ENCODE peak calls at places on chromosomes 12 and 14, in nine cellular contexts. P is stomach, J is H1, U is K562, H is HCT116, W is breast epithelium, D is sigmoid colon, B is suprapubic skin, Q is GM12892. E is an unnamed sample.

GRCh38 chr12:113065126-113066007 is 8.8 kb downstream of the DTX1 start:
- DNase-seq in P (no peak), J (no peak), U (peak), H (no peak), W (no peak), D (no peak), B (no peak), Q (no peak), E (peak)

GRCh38 chr14:64541261-64541970 is 875 bp downstream of the HSPA2 start:
- DNase-seq in P (no peak), J (no peak), U (no peak), H (no peak), W (no peak), D (peak), B (peak), Q (no peak), E (no peak)

GRCh38 chr12:118052324-118053070 is 8.5 kb downstream of the WSB2 start:
- DNase-seq in P (peak), J (no peak), U (no peak), H (peak), W (peak), D (peak), B (peak), Q (no peak), E (no peak)

GRCh38 chr12:75526655-75527511 is 15.5 kb upstream of the KRR1 start:
- DNase-seq in P (no peak), J (no peak), U (peak), H (peak), W (no peak), D (peak), B (no peak), Q (peak), E (no peak)

GRCh38 chr14:33922125-33922524 is 28.7 kb downstream of the EGLN3 start:
- DNase-seq in P (no peak), J (no peak), U (no peak), H (no peak), W (no peak), D (no peak), B (no peak), Q (no peak), E (no peak)

GRCh38 chr14:22379727-22380126 is 209.3 kb downstream of the DAD1 start:
- DNase-seq in P (no peak), J (no peak), U (no peak), H (no peak), W (no peak), D (no peak), B (no peak), Q (no peak), E (no peak)

GRCh38 chr12:92396647-92397258 is 251.1 kb upstream of the BTG1 start:
- DNase-seq in P (no peak), J (no peak), U (no peak), H (no peak), W (no peak), D (no peak), B (no peak), Q (no peak), E (no peak)

GRCh38 chr14:23175823-23176222 is 7.6 kb downstream of the SLC7A8 start:
- DNase-seq in P (no peak), J (no peak), U (no peak), H (no peak), W (no peak), D (no peak), B (no peak), Q (no peak), E (no peak)

GRCh38 chr12:55937956-55938355 is 7.0 kb downstream of the DGKA start:
- DNase-seq in P (no peak), J (no peak), U (no peak), H (no peak), W (no peak), D (no peak), B (no peak), Q (no peak), E (no peak)

GRCh38 chr12:76790564-76791552 is 26.9 kb downstream of the ZDHHC17 start:
- DNase-seq in P (no peak), J (no peak), U (peak), H (peak), W (no peak), D (no peak), B (no peak), Q (no peak), E (no peak)

GRCh38 chr12:106945261-106945851 is 10.4 kb upstream of the TMEM263 start:
- DNase-seq in P (no peak), J (no peak), U (no peak), H (no peak), W (no peak), D (no peak), B (no peak), Q (no peak), E (no peak)

GRCh38 chr14:75306917-75307699 is 28.5 kb downstream of the FOS start:
- DNase-seq in P (no peak), J (no peak), U (peak), H (peak), W (no peak), D (no peak), B (no peak), Q (peak), E (peak)

GRCh38 chr12:90111646-90112565 is 403.3 kb upstream of the ATP2B1 start:
- DNase-seq in P (no peak), J (no peak), U (no peak), H (no peak), W (no peak), D (no peak), B (no peak), Q (no peak), E (no peak)

GRCh38 chr14:103123128-103123633 is at the start of gene TNFAIP2:
- DNase-seq in P (no peak), J (no peak), U (peak), H (no peak), W (no peak), D (peak), B (no peak), Q (no peak), E (peak)

GRCh38 chr12:50574621-50575348 is 70.0 kb downstream of the DIP2B start:
- DNase-seq in P (no peak), J (no peak), U (no peak), H (no peak), W (no peak), D (no peak), B (no peak), Q (no peak), E (no peak)

GRCh38 chr14:68244272-68244975 is 424.8 kb downstream of the RAD51B start:
- DNase-seq in P (no peak), J (no peak), U (no peak), H (no peak), W (no peak), D (no peak), B (no peak), Q (no peak), E (no peak)

GRCh38 chr14:76772300-76773187 is 11.3 kb downstream of the VASH1 start:
- DNase-seq in P (no peak), J (no peak), U (peak), H (no peak), W (no peak), D (peak), B (peak), Q (no peak), E (no peak)

GRCh38 chr12:70598467-70599194 is 38.6 kb downstream of the PTPRB start:
- DNase-seq in P (no peak), J (no peak), U (no peak), H (no peak), W (no peak), D (no peak), B (no peak), Q (no peak), E (no peak)

GRCh38 chr14:80213602-80214001 is 2.3 kb upstream of the DIO2 start:
- DNase-seq in P (peak), J (peak), U (no peak), H (peak), W (no peak), D (no peak), B (no peak), Q (no peak), E (peak)

GRCh38 chr14:91708795-91709194 is 23.1 kb downstream of the CATSPERB start:
- DNase-seq in P (no peak), J (no peak), U (no peak), H (no peak), W (no peak), D (no peak), B (no peak), Q (no peak), E (no peak)

GRCh38 chr12:94595152-94595551 is 55.2 kb downstream of the TMCC3 start:
- DNase-seq in P (no peak), J (no peak), U (no peak), H (no peak), W (no peak), D (no peak), B (no peak), Q (no peak), E (no peak)

GRCh38 chr12:58177366-58177765 is 236.0 kb downstream of the ATP23 start:
- DNase-seq in P (no peak), J (no peak), U (no peak), H (no peak), W (no peak), D (no peak), B (no peak), Q (no peak), E (no peak)

GRCh38 chr14:71728386-71728785 is 203.8 kb upstream of the RGS6 start:
- DNase-seq in P (no peak), J (no peak), U (no peak), H (no peak), W (no peak), D (no peak), B (no peak), Q (no peak), E (no peak)

GRCh38 chr12:104115587-104115975 is 22.4 kb downstream of the NFYB start:
- DNase-seq in P (no peak), J (no peak), U (no peak), H (no peak), W (no peak), D (no peak), B (no peak), Q (no peak), E (no peak)

GRCh38 chr14:100067481-100067880 is 2.3 kb downstream of the EVL start:
- DNase-seq in P (no peak), J (no peak), U (no peak), H (no peak), W (no peak), D (no peak), B (no peak), Q (no peak), E (no peak)

GRCh38 chr14:100066984-100067383 is 1.8 kb downstream of the EVL start:
- DNase-seq in P (no peak), J (no peak), U (no peak), H (no peak), W (no peak), D (no peak), B (no peak), Q (no peak), E (no peak)

GRCh38 chr14:100065161-100065871 is at the start of gene EVL:
- DNase-seq in P (peak), J (no peak), U (no peak), H (no peak), W (no peak), D (no peak), B (no peak), Q (peak), E (no peak)

GRCh38 chr14:100067971-100068959 is 3.0 kb downstream of the EVL start:
- DNase-seq in P (peak), J (no peak), U (peak), H (peak), W (no peak), D (no peak), B (no peak), Q (no peak), E (no peak)

DNA sequence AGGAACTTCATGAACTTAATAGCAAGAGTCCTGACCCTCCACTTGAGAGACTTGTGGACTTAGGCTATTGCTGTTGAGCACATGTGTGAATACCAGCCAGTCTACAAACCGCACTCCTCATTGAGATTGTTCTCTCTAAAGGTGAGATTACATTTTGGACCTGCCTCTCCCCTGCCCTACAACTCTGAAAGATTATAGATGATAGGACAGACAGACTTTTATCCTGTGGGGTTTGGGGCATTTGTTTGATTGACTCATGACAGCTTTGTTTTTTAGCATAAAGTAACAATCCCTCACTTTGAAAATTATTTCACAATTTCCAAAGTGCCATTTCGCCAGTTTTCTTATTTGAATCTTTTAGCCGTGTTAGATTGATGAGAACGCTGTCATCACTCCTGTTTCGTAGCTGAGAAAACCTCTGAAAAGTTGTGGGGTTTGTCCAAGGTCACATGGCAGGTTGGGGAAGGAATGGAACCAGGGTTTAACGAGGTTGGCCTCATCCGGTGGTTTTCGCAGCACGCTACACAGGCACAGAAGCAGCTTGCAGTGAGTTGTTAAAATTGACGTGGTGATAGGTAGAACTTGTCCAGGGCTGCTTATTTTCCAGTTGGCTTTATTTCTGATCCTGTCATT is 836 bp downstream of the EVL start:
- DNase-seq in P (peak), J (no peak), U (no peak), H (no peak), W (no peak), D (no peak), B (no peak), Q (no peak), E (no peak)
- TF ChIP-seq POLR2AphosphoS5 in P (peak), J (no peak), U (no peak), H (no peak), W (no peak), D (no peak), B (no peak), Q (peak), E (peak)

GRCh38 chr12:21648378-21648777 is 9.3 kb downstream of the LDHB start:
- DNase-seq in P (no peak), J (no peak), U (no peak), H (no peak), W (no peak), D (no peak), B (no peak), Q (no peak), E (no peak)
- TF ChIP-seq POLR2A in P (no peak), J (peak), U (peak), H (no peak), W (no peak), D (no peak), B (no peak), Q (no peak), E (peak)

GRCh38 chr12:59329457-59329856 is 266.4 kb upstream of the SLC16A7 start:
- DNase-seq in P (no peak), J (no peak), U (no peak), H (no peak), W (no peak), D (no peak), B (no peak), Q (no peak), E (no peak)
- TF ChIP-seq POLR2AphosphoS5 in P (no peak), J (no peak), U (no peak), H (no peak), W (no peak), D (no peak), B (no peak), Q (no peak), E (no peak)

DNA sequence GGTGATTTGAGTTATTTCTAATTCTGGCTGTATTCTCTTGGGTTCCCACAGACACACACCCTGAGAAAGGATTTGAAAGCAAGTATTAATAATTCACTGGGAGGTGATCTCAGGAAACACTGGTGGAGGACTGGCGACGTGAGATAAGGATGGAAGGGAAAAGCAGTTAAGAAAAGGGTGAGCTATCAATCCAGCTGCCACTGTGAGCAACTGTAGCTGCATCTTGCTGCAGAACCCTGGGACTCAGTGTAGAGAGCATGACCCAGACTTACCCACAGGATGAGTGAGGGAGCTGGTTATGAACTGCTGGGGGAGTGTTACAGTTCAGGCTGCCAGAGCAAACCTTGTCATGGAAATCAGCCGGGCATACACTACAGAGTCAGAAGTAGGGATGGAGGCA is 71.9 kb downstream of the RESF1 start:
- DNase-seq in P (no peak), J (no peak), U (peak), H (no peak), W (no peak), D (no peak), B (peak), Q (no peak), E (no peak)
- TF ChIP-seq POLR2A in P (no peak), J (no peak), U (no peak), H (no peak), W (no peak), D (no peak), B (no peak), Q (no peak), E (no peak)

DNA sequence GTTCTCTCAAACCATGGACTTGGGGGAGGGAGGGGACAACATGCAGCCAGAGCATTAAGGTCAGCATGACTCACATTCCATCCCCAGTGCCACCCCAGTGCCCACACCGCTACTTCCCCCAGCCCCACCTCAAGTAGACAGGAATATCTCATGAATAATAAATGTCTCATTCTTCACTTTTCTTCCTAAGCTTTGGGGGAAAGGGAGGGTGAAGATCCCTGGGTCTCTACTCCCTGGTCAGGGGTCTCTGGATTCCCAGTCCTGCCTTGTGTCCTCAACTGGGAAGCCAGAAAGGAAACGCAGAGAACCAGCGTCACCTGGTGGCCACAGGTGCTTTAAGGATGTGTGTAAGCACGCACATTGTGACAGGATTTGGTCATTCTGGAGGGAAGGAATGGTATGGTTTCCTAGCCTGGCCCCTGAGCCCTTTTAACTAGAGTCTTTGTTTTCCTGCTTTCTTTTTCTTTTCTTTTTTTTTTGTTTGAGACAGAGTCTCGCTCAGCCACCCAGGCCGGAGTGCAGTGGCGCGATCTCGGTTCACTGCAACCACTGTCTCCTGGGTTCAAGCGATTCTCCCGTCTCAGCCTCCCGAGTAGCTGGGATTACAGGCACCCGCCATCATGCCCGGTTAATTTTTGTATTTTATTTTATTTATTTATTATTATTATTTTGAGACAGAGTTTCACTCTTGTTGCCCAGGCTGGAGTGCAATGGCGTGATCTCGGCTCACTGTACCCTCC is 3.4 kb downstream of the GPR84 start:
- DNase-seq in P (peak), J (peak), U (peak), H (peak), W (peak), D (peak), B (no peak), Q (no peak), E (no peak)
- TF ChIP-seq POLR2AphosphoS5 in P (no peak), J (no peak), U (no peak), H (no peak), W (peak), D (no peak), B (no peak), Q (no peak), E (no peak)

GRCh38 chr12:110343921-110344555 is 59.5 kb downstream of the ANAPC7 start:
- DNase-seq in P (no peak), J (no peak), U (no peak), H (no peak), W (no peak), D (no peak), B (no peak), Q (no peak), E (no peak)
- TF ChIP-seq POLR2A in P (no peak), J (no peak), U (no peak), H (no peak), W (no peak), D (no peak), B (no peak), Q (no peak), E (peak)

GRCh38 chr14:30242742-30243141 is 315.1 kb upstream of the PRKD1 start:
- DNase-seq in P (no peak), J (no peak), U (no peak), H (no peak), W (no peak), D (no peak), B (no peak), Q (no peak), E (no peak)
- TF ChIP-seq POLR2AphosphoS5 in P (no peak), J (no peak), U (no peak), H (no peak), W (no peak), D (no peak), B (no peak), Q (no peak), E (no peak)